ENCODE peak calls at places on chromosome 7, in seven cellular contexts. H, D, B, W, Z, G and I are unnamed samples.

GRCh38 chr7:158190756-158191155 is 396.9 kb downstream of the PTPRN2 start:
- DNase-seq in H (no peak), D (no peak), B (no peak), W (no peak), Z (no peak), G (no peak), I (no peak)

GRCh38 chr7:106279425-106280182 is 5.2 kb downstream of the NAMPT start:
- DNase-seq in H (no peak), D (no peak), B (no peak), W (no peak), Z (no peak), G (no peak), I (no peak)

GRCh38 chr7:123157606-123158005 is 42.2 kb downstream of the SLC13A1 start:
- DNase-seq in H (no peak), D (no peak), B (no peak), W (no peak), Z (no peak), G (no peak), I (no peak)

GRCh38 chr7:22238354-22239311 is 118.3 kb downstream of the RAPGEF5 start:
- DNase-seq in H (no peak), D (peak; percentile 49), B (no peak), W (no peak), Z (peak; percentile 59), G (no peak), I (peak; percentile 86)

GRCh38 chr7:44549457-44549856 is 8.3 kb upstream of the NPC1L1 start:
- DNase-seq in H (no peak), D (no peak), B (no peak), W (no peak), Z (no peak), G (no peak), I (no peak)

GRCh38 chr7:140214075-140214684 is 37.4 kb upstream of the KDM7A start:
- DNase-seq in H (no peak), D (peak; percentile 75), B (no peak), W (no peak), Z (peak; percentile 80), G (no peak), I (no peak)

GRCh38 chr7:14747701-14748100 is 154.8 kb downstream of the DGKB start:
- DNase-seq in H (peak; percentile 79), D (no peak), B (no peak), W (no peak), Z (peak; percentile 24), G (no peak), I (no peak)

GRCh38 chr7:55130554-55131198 is 111.9 kb downstream of the EGFR start:
- DNase-seq in H (no peak), D (peak; percentile 92), B (no peak), W (no peak), Z (peak; percentile 95), G (no peak), I (no peak)

GRCh38 chr7:75987026-75987804 is 7.2 kb downstream of the TMEM120A start:
- DNase-seq in H (no peak), D (no peak), B (no peak), W (no peak), Z (no peak), G (no peak), I (peak; percentile 74)

GRCh38 chr7:139382439-139382838 is 22.7 kb downstream of the LUC7L2 start:
- DNase-seq in H (no peak), D (no peak), B (no peak), W (no peak), Z (no peak), G (no peak), I (no peak)

GRCh38 chr7:104976966-104977636 is 36.9 kb upstream of the KMT2E start:
- DNase-seq in H (peak; percentile 37), D (no peak), B (no peak), W (no peak), Z (no peak), G (no peak), I (no peak)

GRCh38 chr7:6576024-6576866 is 1.0 kb upstream of the ZDHHC4 start:
- DNase-seq in H (no peak), D (no peak), B (no peak), W (peak; percentile 69), Z (no peak), G (peak; percentile 34), I (no peak)

GRCh38 chr7:76023002-76023401 is 24.8 kb downstream of the STYXL1 start:
- DNase-seq in H (no peak), D (no peak), B (no peak), W (no peak), Z (no peak), G (peak; percentile 36), I (no peak)

GRCh38 chr7:137755846-137756685 is 90.7 kb downstream of the DGKI start:
- DNase-seq in H (no peak), D (peak; percentile 26), B (no peak), W (no peak), Z (peak; percentile 31), G (no peak), I (no peak)

GRCh38 chr7:32901629-32902028 is 10.1 kb upstream of the KBTBD2 start:
- DNase-seq in H (no peak), D (no peak), B (no peak), W (no peak), Z (no peak), G (no peak), I (no peak)

GRCh38 chr7:69873512-69873911 is 275.2 kb downstream of the AUTS2 start:
- DNase-seq in H (no peak), D (peak; percentile 45), B (no peak), W (no peak), Z (peak; percentile 60), G (no peak), I (no peak)

GRCh38 chr7:14389052-14389988 is 399.9 kb upstream of the ETV1 start:
- DNase-seq in H (no peak), D (no peak), B (no peak), W (no peak), Z (no peak), G (no peak), I (no peak)

GRCh38 chr7:127896683-127897082 is 134.6 kb downstream of the LRRC4 start:
- DNase-seq in H (no peak), D (no peak), B (no peak), W (no peak), Z (no peak), G (no peak), I (no peak)

GRCh38 chr7:105707967-105708580 is 126.8 kb upstream of the EFCAB10 start:
- DNase-seq in H (peak; percentile 42), D (no peak), B (no peak), W (no peak), Z (no peak), G (no peak), I (no peak)

GRCh38 chr7:1727079-1727478 is 57.0 kb downstream of the ELFN1 start:
- DNase-seq in H (no peak), D (no peak), B (no peak), W (no peak), Z (no peak), G (no peak), I (no peak)

GRCh38 chr7:1725766-1726630 is 55.9 kb downstream of the ELFN1 start:
- DNase-seq in H (no peak), D (no peak), B (no peak), W (no peak), Z (peak; percentile 3), G (no peak), I (no peak)

GRCh38 chr7:1729773-1730172 is 59.7 kb downstream of the ELFN1 start:
- DNase-seq in H (no peak), D (no peak), B (no peak), W (no peak), Z (no peak), G (no peak), I (no peak)

GRCh38 chr7:1729183-1729582 is 59.1 kb downstream of the ELFN1 start:
- DNase-seq in H (no peak), D (no peak), B (no peak), W (no peak), Z (no peak), G (no peak), I (no peak)

GRCh38 chr7:1727812-1728570 is 57.9 kb downstream of the ELFN1 start:
- DNase-seq in H (no peak), D (no peak), B (no peak), W (no peak), Z (no peak), G (no peak), I (no peak)
- H3K27me3 ChIP-seq in H (no peaks in the 10 kb centered on the region), D (peaks cover 2% of the 10 kb centered on the region), B (peaks cover 9% of the 10 kb centered on the region), W (no peaks in the 10 kb centered on the region), Z (peaks cover 6% of the 10 kb centered on the region), G (no peaks in the 10 kb centered on the region), I (peaks cover 9% of the 10 kb centered on the region)

GRCh38 chr7:130972201-130972600 is 238.2 kb upstream of the KLF14 start:
- DNase-seq in H (no peak), D (no peak), B (no peak), W (no peak), Z (no peak), G (no peak), I (no peak)
- H3K79me2 ChIP-seq in H (no peaks in the 10 kb centered on the region), D (no peaks in the 10 kb centered on the region), B (peaks cover 10% of the 10 kb centered on the region), W (no peaks in the 10 kb centered on the region), Z (peaks cover 4% of the 10 kb centered on the region), G (peaks cover 3% of the 10 kb centered on the region), I (peaks cover 70% of the 10 kb centered on the region)

GRCh38 chr7:9022456-9022855 is 589.0 kb downstream of the NXPH1 start:
- DNase-seq in H (no peak), D (no peak), B (no peak), W (no peak), Z (no peak), G (no peak), I (no peak)
- H3K27me3 ChIP-seq in H (no peaks in the 10 kb centered on the region), D (no peaks in the 10 kb centered on the region), B (no peaks in the 10 kb centered on the region), W (no peaks in the 10 kb centered on the region), Z (no peaks in the 10 kb centered on the region), G (no peaks in the 10 kb centered on the region), I (no peaks in the 10 kb centered on the region)

GRCh38 chr7:47559306-47560220 is 22.3 kb downstream of the TNS3 start:
- DNase-seq in H (no peak), D (no peak), B (no peak), W (no peak), Z (no peak), G (no peak), I (no peak)

GRCh38 chr7:47557986-47558670 is 23.8 kb downstream of the TNS3 start:
- DNase-seq in H (no peak), D (no peak), B (peak; percentile 46), W (no peak), Z (no peak), G (peak; percentile 43), I (no peak)

GRCh38 chr7:47565841-47566240 is 16.1 kb downstream of the TNS3 start:
- DNase-seq in H (no peak), D (no peak), B (no peak), W (no peak), Z (peak; percentile 48), G (no peak), I (no peak)

GRCh38 chr7:47557317-47557985 is 24.5 kb downstream of the TNS3 start:
- DNase-seq in H (no peak), D (peak; percentile 90), B (no peak), W (no peak), Z (peak; percentile 91), G (no peak), I (peak; percentile 91)

DNA sequence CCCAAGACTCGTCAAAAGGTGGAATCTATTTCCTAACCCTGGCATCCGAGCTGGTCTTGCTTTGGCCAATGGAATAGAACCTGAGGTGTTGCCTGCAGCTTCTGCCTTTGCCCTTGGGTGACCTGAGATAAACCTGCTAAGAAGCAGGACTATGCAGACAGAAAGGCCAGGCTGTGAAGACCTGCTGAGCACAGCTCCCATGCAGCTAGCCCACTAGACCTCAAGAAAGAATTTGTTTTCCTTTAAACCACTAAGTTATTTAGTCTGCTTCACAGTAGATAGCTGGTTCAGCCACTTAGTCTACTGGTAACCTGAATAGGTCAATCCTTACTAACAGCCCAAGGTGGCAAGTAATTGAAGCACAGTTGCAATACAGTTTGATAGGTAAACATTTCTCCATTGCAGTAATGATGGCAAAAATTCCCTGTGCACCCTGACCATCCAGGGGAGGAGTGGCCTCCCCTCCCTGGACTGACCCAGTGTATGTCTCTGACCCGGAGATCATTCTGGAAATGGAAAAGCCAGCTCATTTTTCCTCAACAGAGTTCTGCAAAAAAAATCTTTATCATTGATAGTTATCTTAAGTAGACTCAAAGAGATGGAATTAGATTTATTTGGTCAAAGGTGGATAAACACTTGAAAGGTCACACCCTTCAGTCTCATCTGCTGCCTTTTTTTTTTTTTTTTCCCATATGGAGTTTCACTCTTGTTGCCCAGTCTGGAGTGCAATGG is 20.0 kb downstream of the TNS3 start:
- DNase-seq in H (no peak), D (no peak), B (no peak), W (no peak), Z (peak; percentile 59), G (no peak), I (no peak)
- H3K79me2 ChIP-seq in H (no peaks in the 10 kb centered on the region), D (peaks cover 85% of the 10 kb centered on the region), B (no peaks in the 10 kb centered on the region), W (no peaks in the 10 kb centered on the region), Z (peaks cover 51% of the 10 kb centered on the region), G (peaks cover 77% of the 10 kb centered on the region), I (peaks cover 79% of the 10 kb centered on the region)